ENCODE peak calls at places on chromosomes 3 and 15, in four cellular contexts. One of them, this sample, is unnamed.

GRCh38 chr15:84810073-84810840 is 6.9 kb upstream of the ALPK3 start:
- DNase-seq in right cardiac atrium: no peak
- DNase-seq in LHCN-M2: peak
- DNase-seq in activated T-helper 1 cell treated with anti-CD3 and anti-CD28 coated beads, Interleukin-12 subunit alpha, Interleukin-12 subunit beta, Interleukin-2, Interleukin-4 antibody, amounts not matched to agents 30 ng/mL and 10 ng/mL and 1 ng/mL, durations not matched to agents 14 hours and 24 hours and 36 hours: no peak
- DNase-seq in this sample: no peak

GRCh38 chr3:125403789-125404188 is 28.7 kb upstream of the ZNF148 start:
- DNase-seq in right cardiac atrium: no peak
- DNase-seq in LHCN-M2: peak
- DNase-seq in activated T-helper 1 cell treated with anti-CD3 and anti-CD28 coated beads, Interleukin-12 subunit alpha, Interleukin-12 subunit beta, Interleukin-2, Interleukin-4 antibody, amounts not matched to agents 30 ng/mL and 10 ng/mL and 1 ng/mL, durations not matched to agents 14 hours and 24 hours and 36 hours: no peak
- DNase-seq in this sample: no peak

GRCh38 chr3:190012314-190012782 is 108.3 kb downstream of the P3H2 start:
- DNase-seq in right cardiac atrium: no peak
- DNase-seq in LHCN-M2: peak
- DNase-seq in activated T-helper 1 cell treated with anti-CD3 and anti-CD28 coated beads, Interleukin-12 subunit alpha, Interleukin-12 subunit beta, Interleukin-2, Interleukin-4 antibody, amounts not matched to agents 30 ng/mL and 10 ng/mL and 1 ng/mL, durations not matched to agents 14 hours and 24 hours and 36 hours: no peak
- DNase-seq in this sample: no peak

GRCh38 chr3:107985496-107985895 is 105.3 kb downstream of the CD47 start:
- DNase-seq in right cardiac atrium: no peak
- DNase-seq in LHCN-M2: no peak
- DNase-seq in activated T-helper 1 cell treated with anti-CD3 and anti-CD28 coated beads, Interleukin-12 subunit alpha, Interleukin-12 subunit beta, Interleukin-2, Interleukin-4 antibody, amounts not matched to agents 30 ng/mL and 10 ng/mL and 1 ng/mL, durations not matched to agents 14 hours and 24 hours and 36 hours: no peak
- DNase-seq in this sample: no peak

GRCh38 chr3:136750209-136750921 is 1.8 kb downstream of the STAG1 start:
- DNase-seq in right cardiac atrium: no peak
- DNase-seq in LHCN-M2: peak
- DNase-seq in activated T-helper 1 cell treated with anti-CD3 and anti-CD28 coated beads, Interleukin-12 subunit alpha, Interleukin-12 subunit beta, Interleukin-2, Interleukin-4 antibody, amounts not matched to agents 30 ng/mL and 10 ng/mL and 1 ng/mL, durations not matched to agents 14 hours and 24 hours and 36 hours: no peak
- DNase-seq in this sample: no peak

GRCh38 chr15:101491739-101492640 is 2.5 kb upstream of the PCSK6 start:
- DNase-seq in right cardiac atrium: no peak
- DNase-seq in LHCN-M2: no peak
- DNase-seq in activated T-helper 1 cell treated with anti-CD3 and anti-CD28 coated beads, Interleukin-12 subunit alpha, Interleukin-12 subunit beta, Interleukin-2, Interleukin-4 antibody, amounts not matched to agents 30 ng/mL and 10 ng/mL and 1 ng/mL, durations not matched to agents 14 hours and 24 hours and 36 hours: no peak
- DNase-seq in this sample: no peak

GRCh38 chr3:117264204-117264994 is 554.8 kb downstream of the TUSC7 start:
- DNase-seq in right cardiac atrium: no peak
- DNase-seq in LHCN-M2: no peak
- DNase-seq in activated T-helper 1 cell treated with anti-CD3 and anti-CD28 coated beads, Interleukin-12 subunit alpha, Interleukin-12 subunit beta, Interleukin-2, Interleukin-4 antibody, amounts not matched to agents 30 ng/mL and 10 ng/mL and 1 ng/mL, durations not matched to agents 14 hours and 24 hours and 36 hours: no peak
- DNase-seq in this sample: no peak

GRCh38 chr3:89380006-89380405 is 272.6 kb downstream of the EPHA3 start:
- DNase-seq in right cardiac atrium: no peak
- DNase-seq in LHCN-M2: peak
- DNase-seq in activated T-helper 1 cell treated with anti-CD3 and anti-CD28 coated beads, Interleukin-12 subunit alpha, Interleukin-12 subunit beta, Interleukin-2, Interleukin-4 antibody, amounts not matched to agents 30 ng/mL and 10 ng/mL and 1 ng/mL, durations not matched to agents 14 hours and 24 hours and 36 hours: no peak
- DNase-seq in this sample: no peak

GRCh38 chr15:34865531-34865930 is 70.2 kb upstream of the ACTC1 start:
- DNase-seq in right cardiac atrium: no peak
- DNase-seq in LHCN-M2: no peak
- DNase-seq in activated T-helper 1 cell treated with anti-CD3 and anti-CD28 coated beads, Interleukin-12 subunit alpha, Interleukin-12 subunit beta, Interleukin-2, Interleukin-4 antibody, amounts not matched to agents 30 ng/mL and 10 ng/mL and 1 ng/mL, durations not matched to agents 14 hours and 24 hours and 36 hours: no peak
- DNase-seq in this sample: no peak

GRCh38 chr3:136787226-136787793 is 31.6 kb upstream of the SLC35G2 start:
- DNase-seq in right cardiac atrium: no peak
- DNase-seq in LHCN-M2: peak
- DNase-seq in activated T-helper 1 cell treated with anti-CD3 and anti-CD28 coated beads, Interleukin-12 subunit alpha, Interleukin-12 subunit beta, Interleukin-2, Interleukin-4 antibody, amounts not matched to agents 30 ng/mL and 10 ng/mL and 1 ng/mL, durations not matched to agents 14 hours and 24 hours and 36 hours: peak
- DNase-seq in this sample: no peak

GRCh38 chr3:183527421-183527979 is 28.0 kb downstream of the KLHL6 start:
- DNase-seq in right cardiac atrium: no peak
- DNase-seq in LHCN-M2: no peak
- DNase-seq in activated T-helper 1 cell treated with anti-CD3 and anti-CD28 coated beads, Interleukin-12 subunit alpha, Interleukin-12 subunit beta, Interleukin-2, Interleukin-4 antibody, amounts not matched to agents 30 ng/mL and 10 ng/mL and 1 ng/mL, durations not matched to agents 14 hours and 24 hours and 36 hours: peak
- DNase-seq in this sample: no peak

GRCh38 chr3:149765762-149766334 is 13.6 kb upstream of the COMMD2 start:
- DNase-seq in right cardiac atrium: no peak
- DNase-seq in LHCN-M2: peak
- DNase-seq in activated T-helper 1 cell treated with anti-CD3 and anti-CD28 coated beads, Interleukin-12 subunit alpha, Interleukin-12 subunit beta, Interleukin-2, Interleukin-4 antibody, amounts not matched to agents 30 ng/mL and 10 ng/mL and 1 ng/mL, durations not matched to agents 14 hours and 24 hours and 36 hours: no peak
- DNase-seq in this sample: no peak

GRCh38 chr15:78878356-78878755 is 5.7 kb downstream of the MORF4L1 start:
- DNase-seq in right cardiac atrium: no peak
- DNase-seq in LHCN-M2: peak
- DNase-seq in activated T-helper 1 cell treated with anti-CD3 and anti-CD28 coated beads, Interleukin-12 subunit alpha, Interleukin-12 subunit beta, Interleukin-2, Interleukin-4 antibody, amounts not matched to agents 30 ng/mL and 10 ng/mL and 1 ng/mL, durations not matched to agents 14 hours and 24 hours and 36 hours: no peak
- DNase-seq in this sample: no peak

GRCh38 chr3:151660890-151661289 is 72.8 kb upstream of the AADACL2 start:
- DNase-seq in right cardiac atrium: no peak
- DNase-seq in LHCN-M2: peak
- DNase-seq in activated T-helper 1 cell treated with anti-CD3 and anti-CD28 coated beads, Interleukin-12 subunit alpha, Interleukin-12 subunit beta, Interleukin-2, Interleukin-4 antibody, amounts not matched to agents 30 ng/mL and 10 ng/mL and 1 ng/mL, durations not matched to agents 14 hours and 24 hours and 36 hours: no peak
- DNase-seq in this sample: no peak

GRCh38 chr15:69405110-69405509 is 9.0 kb upstream of the KIF23 start:
- DNase-seq in right cardiac atrium: no peak
- DNase-seq in LHCN-M2: no peak
- DNase-seq in activated T-helper 1 cell treated with anti-CD3 and anti-CD28 coated beads, Interleukin-12 subunit alpha, Interleukin-12 subunit beta, Interleukin-2, Interleukin-4 antibody, amounts not matched to agents 30 ng/mL and 10 ng/mL and 1 ng/mL, durations not matched to agents 14 hours and 24 hours and 36 hours: no peak
- DNase-seq in this sample: no peak

GRCh38 chr3:190568036-190568435 is 54.2 kb downstream of the IL1RAP start:
- DNase-seq in right cardiac atrium: peak
- DNase-seq in LHCN-M2: no peak
- DNase-seq in activated T-helper 1 cell treated with anti-CD3 and anti-CD28 coated beads, Interleukin-12 subunit alpha, Interleukin-12 subunit beta, Interleukin-2, Interleukin-4 antibody, amounts not matched to agents 30 ng/mL and 10 ng/mL and 1 ng/mL, durations not matched to agents 14 hours and 24 hours and 36 hours: no peak
- DNase-seq in this sample: no peak

GRCh38 chr3:9742560-9742959 is 7.2 kb upstream of the OGG1 start:
- DNase-seq in right cardiac atrium: no peak
- DNase-seq in LHCN-M2: no peak
- DNase-seq in activated T-helper 1 cell treated with anti-CD3 and anti-CD28 coated beads, Interleukin-12 subunit alpha, Interleukin-12 subunit beta, Interleukin-2, Interleukin-4 antibody, amounts not matched to agents 30 ng/mL and 10 ng/mL and 1 ng/mL, durations not matched to agents 14 hours and 24 hours and 36 hours: no peak
- DNase-seq in this sample: no peak

GRCh38 chr3:108180214-108180613 is 42.0 kb downstream of the IFT57 start:
- DNase-seq in right cardiac atrium: no peak
- DNase-seq in LHCN-M2: peak
- DNase-seq in activated T-helper 1 cell treated with anti-CD3 and anti-CD28 coated beads, Interleukin-12 subunit alpha, Interleukin-12 subunit beta, Interleukin-2, Interleukin-4 antibody, amounts not matched to agents 30 ng/mL and 10 ng/mL and 1 ng/mL, durations not matched to agents 14 hours and 24 hours and 36 hours: no peak
- DNase-seq in this sample: no peak

GRCh38 chr3:161149529-161149928 is 44.4 kb upstream of the B3GALNT1 start:
- DNase-seq in right cardiac atrium: no peak
- DNase-seq in LHCN-M2: peak
- DNase-seq in activated T-helper 1 cell treated with anti-CD3 and anti-CD28 coated beads, Interleukin-12 subunit alpha, Interleukin-12 subunit beta, Interleukin-2, Interleukin-4 antibody, amounts not matched to agents 30 ng/mL and 10 ng/mL and 1 ng/mL, durations not matched to agents 14 hours and 24 hours and 36 hours: no peak
- DNase-seq in this sample: no peak

GRCh38 chr15:75836953-75837321 is 6.3 kb upstream of the UBE2Q2 start:
- DNase-seq in right cardiac atrium: peak
- DNase-seq in LHCN-M2: peak
- DNase-seq in activated T-helper 1 cell treated with anti-CD3 and anti-CD28 coated beads, Interleukin-12 subunit alpha, Interleukin-12 subunit beta, Interleukin-2, Interleukin-4 antibody, amounts not matched to agents 30 ng/mL and 10 ng/mL and 1 ng/mL, durations not matched to agents 14 hours and 24 hours and 36 hours: peak
- DNase-seq in this sample: no peak

GRCh38 chr3:127194601-127195187 is 1.8 kb downstream of the PRR23E start:
- DNase-seq in right cardiac atrium: no peak
- DNase-seq in LHCN-M2: no peak
- DNase-seq in activated T-helper 1 cell treated with anti-CD3 and anti-CD28 coated beads, Interleukin-12 subunit alpha, Interleukin-12 subunit beta, Interleukin-2, Interleukin-4 antibody, amounts not matched to agents 30 ng/mL and 10 ng/mL and 1 ng/mL, durations not matched to agents 14 hours and 24 hours and 36 hours: no peak
- DNase-seq in this sample: no peak

GRCh38 chr3:44954962-44955361 is 21.0 kb downstream of the ZDHHC3 start:
- DNase-seq in right cardiac atrium: no peak
- DNase-seq in LHCN-M2: peak
- DNase-seq in activated T-helper 1 cell treated with anti-CD3 and anti-CD28 coated beads, Interleukin-12 subunit alpha, Interleukin-12 subunit beta, Interleukin-2, Interleukin-4 antibody, amounts not matched to agents 30 ng/mL and 10 ng/mL and 1 ng/mL, durations not matched to agents 14 hours and 24 hours and 36 hours: no peak
- DNase-seq in this sample: no peak

GRCh38 chr3:48247401-48247807 is 6.5 kb downstream of the ZNF589 start:
- DNase-seq in right cardiac atrium: no peak
- DNase-seq in LHCN-M2: peak
- DNase-seq in activated T-helper 1 cell treated with anti-CD3 and anti-CD28 coated beads, Interleukin-12 subunit alpha, Interleukin-12 subunit beta, Interleukin-2, Interleukin-4 antibody, amounts not matched to agents 30 ng/mL and 10 ng/mL and 1 ng/mL, durations not matched to agents 14 hours and 24 hours and 36 hours: no peak
- DNase-seq in this sample: no peak

GRCh38 chr15:20356444-20357138 is 185.0 kb downstream of the GOLGA6L6 start:
- DNase-seq in right cardiac atrium: peak
- DNase-seq in LHCN-M2: peak
- DNase-seq in activated T-helper 1 cell treated with anti-CD3 and anti-CD28 coated beads, Interleukin-12 subunit alpha, Interleukin-12 subunit beta, Interleukin-2, Interleukin-4 antibody, amounts not matched to agents 30 ng/mL and 10 ng/mL and 1 ng/mL, durations not matched to agents 14 hours and 24 hours and 36 hours: peak
- DNase-seq in this sample: peak

GRCh38 chr3:147130461-147130860 is 275.9 kb downstream of the ZIC4 start:
- DNase-seq in right cardiac atrium: no peak
- DNase-seq in LHCN-M2: peak
- DNase-seq in activated T-helper 1 cell treated with anti-CD3 and anti-CD28 coated beads, Interleukin-12 subunit alpha, Interleukin-12 subunit beta, Interleukin-2, Interleukin-4 antibody, amounts not matched to agents 30 ng/mL and 10 ng/mL and 1 ng/mL, durations not matched to agents 14 hours and 24 hours and 36 hours: no peak
- DNase-seq in this sample: no peak

GRCh38 chr15:46344115-46344749 is 709.4 kb downstream of the SQOR start:
- DNase-seq in right cardiac atrium: no peak
- DNase-seq in LHCN-M2: no peak
- DNase-seq in activated T-helper 1 cell treated with anti-CD3 and anti-CD28 coated beads, Interleukin-12 subunit alpha, Interleukin-12 subunit beta, Interleukin-2, Interleukin-4 antibody, amounts not matched to agents 30 ng/mL and 10 ng/mL and 1 ng/mL, durations not matched to agents 14 hours and 24 hours and 36 hours: no peak
- DNase-seq in this sample: no peak

GRCh38 chr15:63514533-63514943 is 10.1 kb downstream of the USP3 start:
- DNase-seq in right cardiac atrium: no peak
- DNase-seq in LHCN-M2: peak
- DNase-seq in activated T-helper 1 cell treated with anti-CD3 and anti-CD28 coated beads, Interleukin-12 subunit alpha, Interleukin-12 subunit beta, Interleukin-2, Interleukin-4 antibody, amounts not matched to agents 30 ng/mL and 10 ng/mL and 1 ng/mL, durations not matched to agents 14 hours and 24 hours and 36 hours: no peak
- DNase-seq in this sample: no peak

GRCh38 chr3:38027466-38028465 is 1.7 kb downstream of the PLCD1 start:
- DNase-seq in right cardiac atrium: no peak
- DNase-seq in LHCN-M2: no peak
- DNase-seq in activated T-helper 1 cell treated with anti-CD3 and anti-CD28 coated beads, Interleukin-12 subunit alpha, Interleukin-12 subunit beta, Interleukin-2, Interleukin-4 antibody, amounts not matched to agents 30 ng/mL and 10 ng/mL and 1 ng/mL, durations not matched to agents 14 hours and 24 hours and 36 hours: no peak
- DNase-seq in this sample: no peak

GRCh38 chr3:10160346-10160745 is 4.4 kb upstream of the IRAK2 start:
- DNase-seq in right cardiac atrium: no peak
- DNase-seq in LHCN-M2: no peak
- DNase-seq in activated T-helper 1 cell treated with anti-CD3 and anti-CD28 coated beads, Interleukin-12 subunit alpha, Interleukin-12 subunit beta, Interleukin-2, Interleukin-4 antibody, amounts not matched to agents 30 ng/mL and 10 ng/mL and 1 ng/mL, durations not matched to agents 14 hours and 24 hours and 36 hours: no peak
- DNase-seq in this sample: no peak